ENCODE peak calls at places on chromosomes 13 and 19, in seven cellular contexts. S is stimulated activated CD8-positive, alpha-beta memory T cell treated with anti-CD3 and anti-CD28 coated beads, Interleukin-4, amount 100 ng/mL, for 24 hours; B is lower lobe of right lung; D is AG09309; F is thoracic aorta; E is NCI-H1092; Y is activated naive CD4-positive, alpha-beta T cell treated with Interleukin-2 at 50 U/mL for 16 hours. R is an unnamed sample.
A peak's percentile ranks its signal among the peaks of the same experiment; 100 is the strongest.

GRCh38 chr19:2469102-2469914 is 6.6 kb upstream of the GADD45B start:
- DNase-seq in F (no peak), Y (no peak), B (no peak), E (no peak), D (no peak), S (no peak), R (no peak)

GRCh38 chr13:76148374-76148773 is 512.2 kb downstream of the LMO7 start:
- DNase-seq in E (no peak), S (no peak), F (no peak), D (no peak), B (no peak), Y (no peak), R (no peak)

GRCh38 chr13:28492527-28493367 is 2.2 kb downstream of the FLT1 start:
- DNase-seq in B (no peak), Y (peak; percentile 13), D (no peak), F (no peak), E (no peak), S (peak; percentile 8), R (no peak)

GRCh38 chr13:112859128-112859816 is 109.7 kb upstream of the MCF2L start:
- DNase-seq in E (no peak), B (no peak), Y (no peak), D (no peak), F (no peak), S (no peak), R (no peak)

GRCh38 chr13:27383104-27383921 is 41.1 kb upstream of the GTF3A start:
- DNase-seq in B (no peak), D (no peak), F (no peak), E (no peak), Y (no peak), S (no peak), R (no peak)

GRCh38 chr13:38090913-38091312 is 221.3 kb upstream of the TRPC4 start:
- DNase-seq in Y (no peak), S (no peak), B (no peak), D (no peak), F (no peak), E (no peak), R (no peak)

GRCh38 chr13:103275708-103276107 is 209.5 kb upstream of the SLC10A2 start:
- DNase-seq in Y (no peak), D (no peak), F (no peak), S (no peak), B (no peak), E (no peak), R (no peak)

GRCh38 chr19:34411216-34411615 is 7.0 kb downstream of the PDCD2L start:
- DNase-seq in Y (no peak), S (no peak), B (no peak), F (no peak), D (no peak), E (no peak), R (peak; percentile 36)

GRCh38 chr13:47188802-47189201 is 291.9 kb upstream of the HTR2A start:
- DNase-seq in Y (no peak), D (peak; percentile 63), E (no peak), F (no peak), S (no peak), B (no peak), R (no peak)

GRCh38 chr13:99425485-99426341 is 75.6 kb upstream of the TM9SF2 start:
- DNase-seq in B (no peak), E (no peak), Y (peak; percentile 48), D (no peak), S (no peak), F (no peak), R (peak; percentile 66)

GRCh38 chr13:30240608-30241007 is 66.7 kb downstream of the KATNAL1 start:
- DNase-seq in E (no peak), F (no peak), S (no peak), B (no peak), D (no peak), Y (no peak), R (no peak)

GRCh38 chr19:50432221-50432626 is 468 bp upstream of the MYBPC2 start:
- DNase-seq in E (no peak), D (no peak), Y (no peak), F (no peak), B (no peak), S (no peak), R (no peak)

GRCh38 chr13:43042410-43042921 is 19.1 kb downstream of the DNAJC15 start:
- DNase-seq in F (no peak), Y (no peak), E (no peak), D (no peak), S (no peak), B (no peak), R (no peak)

GRCh38 chr13:28306325-28306724 is 168.0 kb downstream of the PAN3 start:
- DNase-seq in S (no peak), Y (no peak), F (no peak), D (no peak), B (no peak), E (no peak), R (no peak)

GRCh38 chr13:33004454-33004853 is 11.8 kb upstream of the KL start:
- DNase-seq in F (no peak), E (no peak), Y (no peak), B (no peak), D (no peak), S (no peak), R (no peak)

GRCh38 chr19:20482721-20483120 is 82.9 kb downstream of the ZNF737 start:
- DNase-seq in D (no peak), S (no peak), E (no peak), B (peak; percentile 42), F (no peak), Y (no peak), R (no peak)

GRCh38 chr19:15191514-15191913 is 9.3 kb downstream of the NOTCH3 start:
- DNase-seq in E (no peak), S (no peak), F (no peak), B (no peak), Y (no peak), D (no peak), R (no peak)

GRCh38 chr19:45885556-45886426 is at the start of gene IRF2BP1:
- DNase-seq in F (peak; percentile 84), B (peak; percentile 97), E (peak; percentile 78), Y (peak; percentile 91), D (peak; percentile 70), S (peak; percentile 81), R (peak; percentile 94)

GRCh38 chr19:7533281-7533819 is 2.2 kb upstream of the PNPLA6 start:
- DNase-seq in D (no peak), B (peak; percentile 74), E (no peak), Y (no peak), F (no peak), S (no peak), R (peak; percentile 79)

GRCh38 chr19:46404039-46404883 is 9.1 kb downstream of the CCDC8 start:
- DNase-seq in Y (no peak), F (no peak), E (no peak), S (no peak), B (peak; percentile 59), D (no peak), R (no peak)

GRCh38 chr13:98923641-98924397 is 54.0 kb downstream of the DOCK9 start:
- DNase-seq in E (no peak), B (no peak), F (no peak), D (no peak), S (no peak), Y (no peak), R (no peak)

GRCh38 chr13:47908200-47908902 is 92.7 kb downstream of the SUCLA2 start:
- DNase-seq in E (no peak), D (no peak), B (no peak), S (no peak), F (no peak), Y (no peak), R (no peak)

R was measured in coronary artery.